ENCODE peak calls at places on chromosomes 2 and 18, in nine cellular contexts. V, E, O, S, F, C, X, J and I are unnamed samples.
A peak's percentile ranks its signal among the peaks of the same experiment; 100 is the strongest.

GRCh38 chr2:217207387-217208010 is 347.6 kb upstream of the TNP1 start:
- DNase-seq in V (no peak), E (no peak), O (no peak), S (no peak), F (no peak), C (no peak), X (no peak), J (no peak), I (no peak)

GRCh38 chr2:28958689-28959088 is 22.4 kb upstream of the TOGARAM2 start:
- DNase-seq in V (peak; percentile 87), E (peak; percentile 71), O (peak; percentile 90), S (peak; percentile 74), F (peak; percentile 63), C (peak; percentile 42), X (peak; percentile 71), J (peak; percentile 69), I (peak; percentile 55)

GRCh38 chr2:126860395-126860794 is 38.3 kb upstream of the TEX51 start:
- DNase-seq in V (no peak), E (no peak), O (no peak), S (no peak), F (no peak), C (no peak), X (no peak), J (no peak), I (no peak)

GRCh38 chr2:217980591-217980990 is 22.2 kb downstream of the TNS1 start:
- DNase-seq in V (no peak), E (no peak), O (no peak), S (no peak), F (no peak), C (no peak), X (no peak), J (no peak), I (no peak)

GRCh38 chr2:240890691-240891090 is 5.3 kb downstream of the MAB21L4 start:
- DNase-seq in V (no peak), E (no peak), O (no peak), S (no peak), F (no peak), C (no peak), X (no peak), J (no peak), I (no peak)

GRCh38 chr18:31217455-31217854 is 54.8 kb upstream of the DSC1 start:
- DNase-seq in V (peak; percentile 80), E (no peak), O (no peak), S (no peak), F (no peak), C (no peak), X (no peak), J (no peak), I (no peak)

GRCh38 chr2:213147550-213147949 is 3.9 kb downstream of the IKZF2 start:
- DNase-seq in V (no peak), E (no peak), O (no peak), S (no peak), F (no peak), C (no peak), X (no peak), J (no peak), I (no peak)

GRCh38 chr2:104040739-104041138 is 813.2 kb upstream of the POU3F3 start:
- DNase-seq in V (no peak), E (no peak), O (no peak), S (no peak), F (no peak), C (no peak), X (no peak), J (no peak), I (no peak)

GRCh38 chr2:212538156-212539144 is at the start of gene ERBB4:
- DNase-seq in V (no peak), E (no peak), O (peak; percentile 15), S (no peak), F (no peak), C (no peak), X (no peak), J (peak; percentile 21), I (no peak)

GRCh38 chr2:98517636-98518035 is 73.0 kb downstream of the INPP4A start:
- DNase-seq in V (no peak), E (no peak), O (peak; percentile 10), S (no peak), F (no peak), C (no peak), X (no peak), J (no peak), I (no peak)

GRCh38 chr2:196954001-196954400 is 27.5 kb upstream of the PGAP1 start:
- DNase-seq in V (no peak), E (no peak), O (no peak), S (no peak), F (no peak), C (no peak), X (no peak), J (no peak), I (no peak)

GRCh38 chr2:109032229-109032800 is 43.3 kb upstream of the EDAR start:
- DNase-seq in V (no peak), E (no peak), O (no peak), S (no peak), F (no peak), C (no peak), X (no peak), J (no peak), I (no peak)

GRCh38 chr18:13878858-13879257 is 36.5 kb downstream of the MC2R start:
- DNase-seq in V (no peak), E (no peak), O (no peak), S (no peak), F (no peak), C (no peak), X (no peak), J (no peak), I (no peak)

GRCh38 chr2:31239842-31240198 is 5.9 kb downstream of the EHD3 start:
- DNase-seq in V (no peak), E (no peak), O (peak; percentile 88), S (peak; percentile 42), F (no peak), C (no peak), X (peak; percentile 29), J (no peak), I (no peak)

DNA sequence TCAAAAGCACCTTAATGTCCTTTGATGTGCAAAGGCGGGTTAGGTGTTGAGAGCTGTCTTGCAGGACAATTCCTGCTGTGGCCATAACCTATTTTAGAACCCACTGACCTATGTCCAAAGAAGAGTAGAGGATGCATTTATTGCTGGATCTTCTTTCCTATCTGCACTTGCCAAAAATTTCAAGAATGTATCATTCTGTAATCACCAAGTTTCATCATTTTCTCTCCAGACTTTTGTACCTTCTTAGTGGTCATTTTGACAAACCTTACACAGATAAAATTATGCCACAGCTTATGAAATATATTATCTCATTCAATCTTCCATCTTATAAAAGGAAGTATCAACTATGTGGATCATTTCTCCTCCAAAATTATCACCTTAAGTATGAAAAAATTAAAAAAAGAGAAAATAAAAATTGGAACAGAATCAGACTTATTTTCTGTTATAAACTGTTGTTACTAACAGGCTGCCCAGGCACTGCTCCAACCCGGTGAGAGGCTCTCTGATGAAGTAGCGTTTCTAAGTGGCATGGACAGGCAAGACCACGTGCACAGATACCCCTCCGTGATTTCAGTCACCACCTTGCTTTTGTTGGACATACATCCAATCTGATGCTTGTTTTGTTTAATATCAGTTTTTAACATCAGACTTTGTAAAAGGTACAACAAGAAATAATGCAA is 559.9 kb upstream of the ID2 start:
- DNase-seq in V (no peak), E (no peak), O (peak; percentile 57), S (peak; percentile 22), F (no peak), C (no peak), X (no peak), J (no peak), I (no peak)
- H2AFZ ChIP-seq in V (no peak overlapping the region), E (no peak overlapping the region), O (peak overlapping the region; percentile 27), S (peak overlapping the region; percentile 49), F (no peak overlapping the region), C (no peak overlapping the region), X (no peak overlapping the region), J (peak overlapping the region; percentile 42), I (no peak overlapping the region)

GRCh38 chr2:74137651-74138050 is 10.1 kb downstream of the BOLA3 start:
- DNase-seq in V (no peak), E (no peak), O (no peak), S (no peak), F (no peak), C (no peak), X (no peak), J (no peak), I (no peak)

GRCh38 chr2:74128206-74128605 is 19.5 kb downstream of the BOLA3 start:
- DNase-seq in V (no peak), E (no peak), O (no peak), S (peak; percentile 13), F (no peak), C (no peak), X (no peak), J (no peak), I (no peak)

GRCh38 chr2:74130211-74130995 is 17.3 kb downstream of the BOLA3 start:
- DNase-seq in V (no peak), E (peak; percentile 16), O (no peak), S (no peak), F (no peak), C (no peak), X (peak; percentile 36), J (no peak), I (no peak)

DNA sequence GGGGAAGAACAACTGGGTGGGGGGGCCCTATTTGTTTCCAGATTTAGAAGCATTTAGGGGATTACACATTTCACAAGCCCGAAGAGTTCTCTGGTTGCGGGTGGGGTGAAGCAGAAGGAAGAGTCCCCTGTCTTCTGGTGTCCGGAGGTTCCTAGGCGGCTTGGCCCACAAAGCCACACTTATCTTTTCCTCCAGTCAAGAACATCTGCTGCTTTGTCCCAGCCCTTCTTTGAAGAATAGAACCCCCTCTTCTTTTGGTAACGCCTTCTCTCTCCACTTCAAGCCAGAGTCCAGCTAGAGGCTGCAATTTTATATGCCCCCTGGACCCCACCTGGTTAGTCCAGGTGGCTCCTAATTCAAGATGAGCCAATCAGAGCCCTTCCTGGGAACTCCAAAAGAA is 15.8 kb downstream of the BOLA3 start:
- DNase-seq in V (no peak), E (no peak), O (no peak), S (no peak), F (no peak), C (peak; percentile 73), X (no peak), J (no peak), I (no peak)
- H3K9me3 ChIP-seq in V (no peaks in the 10 kb centered on the region), E (no peaks in the 10 kb centered on the region), O (no peaks in the 10 kb centered on the region), S (peaks cover 2% of the 10 kb centered on the region), F (no peaks in the 10 kb centered on the region), C (no peaks in the 10 kb centered on the region), X (no peaks in the 10 kb centered on the region), J (no peaks in the 10 kb centered on the region), I (no peaks in the 10 kb centered on the region)

GRCh38 chr18:57784034-57784815 is 18.9 kb downstream of the ATP8B1 start:
- DNase-seq in V (peak; percentile 34), E (peak; percentile 78), O (peak; percentile 87), S (peak; percentile 87), F (no peak), C (peak; percentile 11), X (no peak), J (no peak), I (no peak)
- H3K27ac ChIP-seq in V (no peak overlapping the region), E (no peak overlapping the region), O (peak overlapping the region; percentile 69), S (peak overlapping the region; percentile 71), F (no peak overlapping the region), C (no peak overlapping the region), X (no peak overlapping the region), J (no peak overlapping the region), I (no peak overlapping the region)

DNA sequence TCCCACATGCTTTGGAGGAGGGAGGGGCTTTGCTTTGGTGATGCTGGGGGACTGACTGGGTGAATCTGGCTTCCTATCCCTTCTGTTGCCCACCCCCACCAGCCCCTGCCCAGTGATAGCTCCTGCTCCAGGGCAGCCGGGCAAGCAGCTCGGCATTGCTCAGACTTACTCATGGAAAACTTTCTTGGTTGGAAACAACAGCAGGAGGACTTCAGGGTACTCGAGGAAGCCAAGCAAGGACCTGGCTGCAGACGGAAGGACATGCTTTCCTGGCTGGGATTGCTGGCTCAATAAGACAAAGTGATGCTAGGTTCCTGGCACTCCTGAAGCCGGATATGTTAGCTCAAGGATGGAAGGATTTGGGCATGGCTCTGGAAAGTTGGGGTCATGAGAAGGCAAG is 3.0 kb downstream of the SPEG start:
- DNase-seq in V (no peak), E (no peak), O (no peak), S (no peak), F (no peak), C (no peak), X (no peak), J (no peak), I (no peak)
- H2AFZ ChIP-seq in V (no peak overlapping the region), E (no peak overlapping the region), O (no peak overlapping the region), S (peak overlapping the region; percentile 28), F (no peak overlapping the region), C (no peak overlapping the region), X (no peak overlapping the region), J (no peak overlapping the region), I (no peak overlapping the region)